ENCODE peak calls at places on chromosomes 5 and 9, in seven cellular contexts. I is cardiac muscle cell, X is uterus, U is IMR-90, Q is suprapubic skin, J is Peyer's patch, V is A549. F is an unnamed sample.

GRCh38 chr5:64340293-64340692 is 165.5 kb upstream of the RGS7BP start:
- DNase-seq in I (no peak), X (no peak), U (no peak), Q (no peak), J (no peak), V (no peak), F (no peak)

GRCh38 chr9:113484258-113484730 is 20.8 kb downstream of the RGS3 start:
- DNase-seq in I (peak), X (peak), U (peak), Q (peak), J (peak), V (peak), F (no peak)

GRCh38 chr5:10501554-10502075 is 59.9 kb downstream of the ROPN1L start:
- DNase-seq in I (peak), X (no peak), U (no peak), Q (no peak), J (no peak), V (no peak), F (no peak)

GRCh38 chr5:120413706-120414105 is 50.4 kb upstream of the PRR16 start:
- DNase-seq in I (peak), X (no peak), U (no peak), Q (no peak), J (no peak), V (no peak), F (no peak)

GRCh38 chr9:109194157-109194556 is 27.1 kb upstream of the FRRS1L start:
- DNase-seq in I (no peak), X (no peak), U (peak), Q (no peak), J (no peak), V (no peak), F (no peak)

GRCh38 chr9:134992755-134993124 is 75.0 kb upstream of the FCN1 start:
- DNase-seq in I (no peak), X (peak), U (no peak), Q (peak), J (no peak), V (no peak), F (no peak)

GRCh38 chr5:179313849-179314521 is 31.3 kb downstream of the ADAMTS2 start:
- DNase-seq in I (peak), X (peak), U (peak), Q (peak), J (no peak), V (no peak), F (no peak)

GRCh38 chr5:5373351-5374033 is 49.0 kb upstream of the ICE1 start:
- DNase-seq in I (peak), X (peak), U (no peak), Q (no peak), J (no peak), V (no peak), F (no peak)

GRCh38 chr5:173823721-173824567 is 64.2 kb upstream of the CPEB4 start:
- DNase-seq in I (peak), X (no peak), U (peak), Q (no peak), J (no peak), V (peak), F (no peak)

GRCh38 chr5:178126556-178126955 is 4.3 kb upstream of the RMND5B start:
- DNase-seq in I (no peak), X (no peak), U (no peak), Q (no peak), J (no peak), V (no peak), F (no peak)

GRCh38 chr9:3997492-3997891 is 302.4 kb downstream of the GLIS3 start:
- DNase-seq in I (no peak), X (no peak), U (no peak), Q (no peak), J (no peak), V (no peak), F (no peak)

GRCh38 chr5:168347368-168347767 is 55.9 kb downstream of the WWC1 start:
- DNase-seq in I (no peak), X (no peak), U (no peak), Q (no peak), J (no peak), V (no peak), F (no peak)

GRCh38 chr5:129112295-129112694 is 17.7 kb downstream of the ISOC1 start:
- DNase-seq in I (no peak), X (no peak), U (peak), Q (no peak), J (no peak), V (no peak), F (no peak)

GRCh38 chr5:129115680-129116079 is 21.1 kb downstream of the ISOC1 start:
- DNase-seq in I (no peak), X (no peak), U (no peak), Q (no peak), J (no peak), V (no peak), F (no peak)

GRCh38 chr5:129114539-129115193 is 20.1 kb downstream of the ISOC1 start:
- DNase-seq in I (no peak), X (no peak), U (no peak), Q (no peak), J (no peak), V (no peak), F (no peak)

GRCh38 chr5:129111351-129111750 is 16.8 kb downstream of the ISOC1 start:
- DNase-seq in I (no peak), X (no peak), U (no peak), Q (no peak), J (no peak), V (no peak), F (no peak)

DNA sequence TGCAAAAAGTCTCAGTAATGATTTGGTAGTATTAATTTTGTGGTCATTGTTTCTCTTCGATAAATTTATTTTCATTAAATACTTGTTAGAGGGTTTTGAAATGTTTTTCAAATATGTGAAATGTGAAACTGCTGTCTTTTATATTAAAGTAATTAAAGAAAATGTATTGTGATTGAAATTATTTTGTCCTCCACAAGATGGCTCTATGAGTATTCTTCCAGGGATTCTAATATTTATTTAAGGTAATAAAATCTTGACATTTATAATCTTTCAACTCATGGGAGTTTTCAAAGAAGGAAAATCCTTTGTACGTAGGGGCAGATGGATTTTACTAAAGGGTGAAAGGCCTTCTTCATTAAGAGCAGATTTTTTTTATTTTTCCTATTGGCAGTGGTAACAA is 19.3 kb downstream of the ISOC1 start:
- DNase-seq in I (no peak), X (no peak), U (no peak), Q (no peak), J (no peak), V (no peak), F (no peak)
- TF ChIP-seq CTCF in I (peak), X (peak), U (peak), Q (no peak), J (no peak), V (peak), F (no peak)

DNA sequence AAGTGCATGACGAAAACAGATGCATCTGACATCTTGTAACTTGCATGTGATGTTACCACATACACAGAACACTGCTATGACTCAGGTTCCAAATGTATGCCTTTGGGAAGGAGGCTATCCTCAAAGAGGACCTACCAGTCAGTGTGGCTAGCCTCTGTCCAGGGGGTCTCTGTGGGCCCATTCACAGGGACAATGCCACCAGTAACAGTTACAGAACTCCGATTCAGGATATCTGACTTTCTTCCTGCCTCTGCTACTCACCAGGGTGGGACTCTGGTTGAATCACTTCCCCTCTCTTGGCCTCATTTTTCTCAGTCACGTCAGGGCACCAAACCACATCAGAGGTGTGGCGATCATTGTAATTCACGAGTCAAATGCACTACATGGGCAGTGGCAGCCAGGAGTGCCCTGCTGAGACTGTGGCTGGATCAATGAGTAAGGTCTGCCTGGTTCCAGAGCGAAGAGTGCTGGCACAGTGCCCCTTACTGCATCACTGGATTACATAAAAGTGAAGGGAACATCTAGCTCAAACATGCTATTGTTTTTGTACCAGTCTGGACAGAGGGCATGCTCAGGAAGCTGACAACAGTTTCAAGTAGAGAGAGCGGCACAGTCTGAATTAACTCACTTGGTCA is 13.2 kb downstream of the ATOX1 start:
- DNase-seq in I (peak), X (peak), U (peak), Q (no peak), J (no peak), V (no peak), F (no peak)
- TF ChIP-seq CTCF in I (no peak), X (no peak), U (no peak), Q (no peak), J (no peak), V (no peak), F (no peak)

GRCh38 chr9:126638571-126639132 is 24.9 kb downstream of the LMX1B start:
- DNase-seq in I (no peak), X (no peak), U (no peak), Q (no peak), J (no peak), V (no peak), F (peak)

GRCh38 chr9:126637002-126637849 is 23.5 kb downstream of the LMX1B start:
- DNase-seq in I (no peak), X (no peak), U (no peak), Q (no peak), J (no peak), V (no peak), F (no peak)

GRCh38 chr9:126633881-126634558 is 20.3 kb downstream of the LMX1B start:
- DNase-seq in I (no peak), X (no peak), U (no peak), Q (no peak), J (no peak), V (no peak), F (no peak)

GRCh38 chr9:126635061-126635460 is 21.3 kb downstream of the LMX1B start:
- DNase-seq in I (no peak), X (no peak), U (no peak), Q (no peak), J (no peak), V (no peak), F (no peak)

GRCh38 chr9:126635661-126636439 is 22.1 kb downstream of the LMX1B start:
- DNase-seq in I (no peak), X (no peak), U (no peak), Q (no peak), J (no peak), V (no peak), F (no peak)
- TF ChIP-seq CTCF in I (no peak), X (no peak), U (no peak), Q (no peak), J (no peak), V (no peak), F (no peak)

DNA sequence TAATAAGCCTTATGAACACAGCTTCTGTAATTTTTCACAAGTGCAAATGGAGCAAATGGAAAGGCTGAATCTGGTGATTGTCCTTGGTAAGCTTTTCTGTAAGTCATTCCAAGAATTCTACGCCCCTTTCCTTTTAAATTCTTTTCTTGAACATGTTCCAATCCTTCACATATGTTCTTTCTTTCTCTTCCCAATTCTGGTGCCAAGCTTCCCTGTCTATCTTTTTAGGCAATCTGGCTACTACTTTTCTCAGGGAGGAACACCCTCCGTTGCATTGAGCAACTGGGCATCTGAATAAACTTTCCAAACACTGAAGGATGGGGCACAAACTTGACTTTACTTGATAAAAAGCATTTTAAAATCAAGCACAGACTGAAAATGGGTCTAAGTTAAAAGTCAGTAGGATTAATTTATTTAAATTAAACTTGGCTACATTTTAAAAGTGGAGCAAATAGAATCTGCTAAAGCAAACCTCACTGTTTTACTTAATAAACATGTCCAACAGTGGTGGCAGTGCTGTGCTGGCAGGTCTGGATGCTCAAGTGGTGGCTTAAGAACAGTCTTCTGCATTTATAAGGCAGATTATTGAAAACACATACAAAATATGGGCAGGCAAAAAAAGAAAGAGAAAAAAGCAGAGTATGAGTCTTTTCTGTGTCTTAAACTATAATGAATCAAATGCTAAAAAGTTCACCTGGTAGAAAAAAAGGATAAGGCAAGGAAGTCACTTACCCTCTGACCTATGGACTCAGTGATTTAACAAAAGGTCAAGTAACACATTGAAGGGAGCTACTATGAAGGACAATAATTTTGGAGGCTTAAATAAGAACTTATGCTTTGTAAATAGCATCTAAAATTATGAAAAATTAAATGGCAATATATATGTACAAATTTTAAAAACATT is 5.4 kb downstream of the ELL2 start:
- DNase-seq in I (peak), X (no peak), U (no peak), Q (no peak), J (no peak), V (no peak), F (no peak)
- TF ChIP-seq CTCF in I (no peak), X (no peak), U (no peak), Q (no peak), J (no peak), V (no peak), F (no peak)

GRCh38 chr9:90965911-90966290 is 164.3 kb downstream of the SYK start:
- DNase-seq in I (no peak), X (no peak), U (no peak), Q (no peak), J (no peak), V (no peak), F (no peak)

GRCh38 chr9:90965141-90965910 is 163.7 kb downstream of the SYK start:
- DNase-seq in I (peak), X (peak), U (no peak), Q (no peak), J (no peak), V (no peak), F (no peak)

GRCh38 chr9:90967171-90967570 is 165.6 kb downstream of the SYK start:
- DNase-seq in I (no peak), X (no peak), U (no peak), Q (no peak), J (no peak), V (no peak), F (no peak)

GRCh38 chr9:90966475-90967150 is 165.0 kb downstream of the SYK start:
- DNase-seq in I (peak), X (no peak), U (peak), Q (no peak), J (no peak), V (no peak), F (no peak)

DNA sequence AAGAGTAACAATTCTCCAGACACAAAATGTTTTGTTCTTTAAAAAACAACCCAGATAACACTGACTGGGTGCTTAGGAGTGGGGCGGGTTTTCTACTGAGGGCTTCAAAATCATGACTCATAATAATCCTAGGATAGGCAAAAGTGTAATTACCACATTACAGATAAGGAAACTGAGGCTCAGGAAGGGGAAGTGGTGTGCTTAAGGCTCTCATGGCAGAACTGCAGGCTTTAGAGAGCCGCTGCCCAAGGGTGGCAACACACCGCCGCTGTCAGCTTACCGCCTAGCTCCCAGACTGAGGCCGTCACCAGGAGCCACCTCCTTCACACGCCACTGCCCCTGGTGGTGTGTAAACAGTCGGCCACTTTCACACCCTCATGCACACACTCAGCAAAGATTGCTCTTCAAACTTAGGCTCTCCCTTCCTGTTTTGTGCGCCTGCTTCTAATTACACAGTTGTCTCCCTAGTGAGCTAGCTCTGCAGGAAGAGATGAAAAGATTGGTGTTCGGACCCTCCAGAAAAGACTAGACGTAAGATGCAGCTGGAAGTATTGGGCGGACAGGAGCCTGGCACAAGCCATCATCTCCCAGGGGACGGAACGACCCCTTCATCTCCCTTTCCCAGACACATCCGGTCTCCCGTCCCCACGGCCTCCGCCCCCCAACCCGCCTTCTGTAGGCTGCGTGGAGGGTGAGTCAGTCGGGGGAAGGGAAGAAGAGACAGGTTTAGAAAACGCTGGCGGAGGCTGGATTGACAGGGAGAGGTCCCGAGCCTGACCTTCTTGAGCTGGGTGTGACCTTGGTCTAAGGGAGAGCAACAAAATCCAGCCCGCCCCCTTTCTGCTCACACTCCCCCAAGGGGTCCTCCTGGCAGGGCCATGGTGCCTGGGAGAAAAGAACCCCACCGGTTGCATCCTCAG is 162.7 kb downstream of the SYK start:
- DNase-seq in I (peak), X (peak), U (no peak), Q (peak), J (peak), V (peak), F (peak)
- TF ChIP-seq CTCF in I (peak), X (no peak), U (no peak), Q (no peak), J (peak), V (no peak), F (no peak)

GRCh38 chr9:100700689-100701318 is 122.9 kb downstream of the CAVIN4 start:
- DNase-seq in I (peak), X (no peak), U (peak), Q (no peak), J (no peak), V (peak), F (peak)
- TF ChIP-seq CTCF in I (peak), X (no peak), U (peak), Q (no peak), J (no peak), V (peak), F (peak)

F was measured in nephron progenitor cell.